ENCODE peak calls at places on chromosomes 1 and 21, in four cellular contexts. O is NCI-H2171, G is AG08396, T is fibroblast of pulmonary artery. N is an unnamed sample.

GRCh38 chr1:41666991-41667631 is 182.6 kb upstream of the EDN2 start:
- DNase-seq in O (peak; percentile 73), G (no peak), T (no peak), N (peak; percentile 54)

GRCh38 chr1:165903672-165904071 is 76.3 kb downstream of the UCK2 start:
- DNase-seq in O (peak; percentile 64), G (no peak), T (peak; percentile 76), N (peak; percentile 62)

GRCh38 chr21:17925900-17926299 is 106.7 kb upstream of the C21orf91 start:
- DNase-seq in O (peak; percentile 15), G (no peak), T (peak; percentile 45), N (peak; percentile 68)

GRCh38 chr1:7013833-7014639 is 228.8 kb downstream of the CAMTA1 start:
- DNase-seq in O (no peak), G (no peak), T (no peak), N (no peak)

GRCh38 chr1:179231923-179232322 is 2.4 kb upstream of the ABL2 start:
- DNase-seq in O (no peak), G (peak; percentile 47), T (no peak), N (peak; percentile 42)

GRCh38 chr1:67019600-67020136 is 34.3 kb downstream of the SLC35D1 start:
- DNase-seq in O (no peak), G (peak; percentile 17), T (peak; percentile 74), N (peak; percentile 54)

GRCh38 chr1:219121634-219122033 is 52.0 kb upstream of the LYPLAL1 start:
- DNase-seq in O (no peak), G (no peak), T (peak; percentile 26), N (peak; percentile 50)

GRCh38 chr1:182135946-182136345 is 74.4 kb upstream of the ZNF648 start:
- DNase-seq in O (no peak), G (no peak), T (no peak), N (no peak)

GRCh38 chr21:23858878-23859277 is 1748.4 kb downstream of the MRPL39 start:
- DNase-seq in O (no peak), G (no peak), T (no peak), N (no peak)

GRCh38 chr1:44089371-44090070 is 29.1 kb upstream of the KLF17 start:
- DNase-seq in O (no peak), G (no peak), T (no peak), N (peak; percentile 58)

GRCh38 chr1:205800973-205801703 is 11.9 kb downstream of the SLC41A1 start:
- DNase-seq in O (no peak), G (no peak), T (no peak), N (peak; percentile 27)

GRCh38 chr1:65949230-65949626 is 156.5 kb downstream of the PDE4B start:
- DNase-seq in O (no peak), G (no peak), T (peak; percentile 18), N (peak; percentile 25)

GRCh38 chr1:234990328-234990675 is 138.3 kb downstream of the TOMM20 start:
- DNase-seq in O (no peak), G (no peak), T (no peak), N (no peak)

GRCh38 chr1:6280761-6281451 is 20.0 kb upstream of the GPR153 start:
- DNase-seq in O (no peak), G (peak; percentile 61), T (no peak), N (no peak)

GRCh38 chr21:16587141-16587570 is 857.4 kb downstream of the USP25 start:
- DNase-seq in O (no peak), G (peak; percentile 38), T (peak; percentile 87), N (peak; percentile 96)

GRCh38 chr1:109898842-109899241 is 11.8 kb upstream of the CSF1 start:
- DNase-seq in O (no peak), G (no peak), T (no peak), N (no peak)

GRCh38 chr1:66916320-66916719 is 8.3 kb downstream of the DNAI4 start:
- DNase-seq in O (no peak), G (no peak), T (peak; percentile 37), N (no peak)

GRCh38 chr1:184820956-184821355 is 66.3 kb upstream of the EDEM3 start:
- DNase-seq in O (no peak), G (no peak), T (no peak), N (no peak)

GRCh38 chr1:226677121-226678020 is 61.7 kb downstream of the ITPKB start:
- DNase-seq in O (no peak), G (peak; percentile 80), T (peak; percentile 68), N (peak; percentile 56)

GRCh38 chr1:199453731-199454130 is 573.8 kb upstream of the NR5A2 start:
- DNase-seq in O (no peak), G (no peak), T (no peak), N (no peak)

GRCh38 chr1:65813956-65814355 is 21.3 kb downstream of the PDE4B start:
- DNase-seq in O (no peak), G (no peak), T (no peak), N (no peak)

GRCh38 chr1:54396280-54396903 is 9.8 kb downstream of the SSBP3 start:
- DNase-seq in O (no peak), G (no peak), T (no peak), N (no peak)

GRCh38 chr21:37915941-37916794 is at the start of gene KCNJ6:
- DNase-seq in O (peak; percentile 89), G (peak; percentile 84), T (peak; percentile 45), N (peak; percentile 60)

GRCh38 chr1:6013491-6013890 is 21.3 kb upstream of the NPHP4 start:
- DNase-seq in O (no peak), G (no peak), T (no peak), N (no peak)

GRCh38 chr1:28934676-28935075 is 20.3 kb downstream of the EPB41 start:
- DNase-seq in O (no peak), G (no peak), T (no peak), N (no peak)

GRCh38 chr1:111515291-111516007 is 12.0 kb upstream of the ADORA3 start:
- DNase-seq in O (no peak), G (peak; percentile 65), T (peak; percentile 58), N (peak; percentile 35)

GRCh38 chr1:229887043-229887822 is 179.8 kb upstream of the GALNT2 start:
- DNase-seq in O (no peak), G (no peak), T (no peak), N (no peak)

GRCh38 chr1:224185208-224185607 is 2.2 kb downstream of the DEGS1 start:
- DNase-seq in O (no peak), G (no peak), T (no peak), N (no peak)

GRCh38 chr1:20950689-20951088 is 163.6 kb upstream of the HP1BP3 start:
- DNase-seq in O (no peak), G (no peak), T (peak; percentile 40), N (no peak)

GRCh38 chr1:78779831-78780230 is 130.2 kb downstream of the IFI44 start:
- DNase-seq in O (no peak), G (no peak), T (peak; percentile 59), N (peak; percentile 45)

GRCh38 chr1:111669268-111669667 is 49.7 kb downstream of the RAP1A start:
- DNase-seq in O (no peak), G (peak; percentile 28), T (no peak), N (peak; percentile 37)